ENCODE peak calls at places on chromosomes 16 and 17, in nine cellular contexts. P is MM.1S; E is HCT116; C is trophoblast cell; A is endothelial cell of umbilical vein; H is OCI-LY7; Q is Peyer's patch; L is right cardiac atrium; N is CD8-positive, alpha-beta memory T cell. G is an unnamed sample.

GRCh38 chr17:46782250-46782953 is 36.1 kb downstream of the WNT3 start:
- DNase-seq in P (peak; percentile 30), E (no peak), C (peak; percentile 30), A (peak; percentile 41), H (peak; percentile 77), Q (peak; percentile 77), L (peak; percentile 57), N (no peak), G (no peak)

GRCh38 chr16:79593754-79594153 is 6.8 kb downstream of the MAF start:
- DNase-seq in P (no peak), E (no peak), C (no peak), A (no peak), H (no peak), Q (no peak), L (no peak), N (no peak), G (no peak)

GRCh38 chr17:74407384-74407783 is 24.5 kb upstream of the GPRC5C start:
- DNase-seq in P (no peak), E (no peak), C (no peak), A (no peak), H (no peak), Q (no peak), L (no peak), N (no peak), G (no peak)

GRCh38 chr17:50354776-50355175 is 8.8 kb downstream of the XYLT2 start:
- DNase-seq in P (no peak), E (no peak), C (no peak), A (no peak), H (no peak), Q (peak; percentile 46), L (no peak), N (no peak), G (no peak)

GRCh38 chr17:56313201-56313600 is 159.9 kb downstream of the ANKFN1 start:
- DNase-seq in P (no peak), E (no peak), C (no peak), A (no peak), H (no peak), Q (no peak), L (no peak), N (no peak), G (no peak)

GRCh38 chr17:57569021-57569420 is 176.1 kb downstream of the CCDC182 start:
- DNase-seq in P (no peak), E (no peak), C (no peak), A (no peak), H (no peak), Q (no peak), L (no peak), N (no peak), G (no peak)

GRCh38 chr16:86355951-86356350 is 154.4 kb upstream of the FOXF1 start:
- DNase-seq in P (no peak), E (peak; percentile 74), C (no peak), A (no peak), H (no peak), Q (no peak), L (no peak), N (no peak), G (no peak)

GRCh38 chr17:46044286-46044928 is 45.4 kb downstream of the STH start:
- DNase-seq in P (peak; percentile 48), E (peak; percentile 75), C (peak; percentile 68), A (peak; percentile 93), H (peak; percentile 78), Q (peak; percentile 89), L (peak; percentile 72), N (peak; percentile 51), G (peak; percentile 51)

GRCh38 chr17:16994626-16995025 is 22.7 kb upstream of the TNFRSF13B start:
- DNase-seq in P (no peak), E (no peak), C (no peak), A (no peak), H (no peak), Q (no peak), L (no peak), N (no peak), G (no peak)

GRCh38 chr17:37523715-37524219 is 34.1 kb downstream of the DUSP14 start:
- DNase-seq in P (no peak), E (no peak), C (no peak), A (no peak), H (no peak), Q (no peak), L (no peak), N (no peak), G (no peak)

GRCh38 chr17:15510361-15510760 is 42.9 kb upstream of the CDRT4 start:
- DNase-seq in P (no peak), E (peak; percentile 19), C (no peak), A (peak; percentile 79), H (no peak), Q (no peak), L (no peak), N (no peak), G (no peak)

GRCh38 chr17:48301002-48301401 is 129.0 kb downstream of the SKAP1 start:
- DNase-seq in P (no peak), E (no peak), C (no peak), A (no peak), H (no peak), Q (no peak), L (no peak), N (no peak), G (no peak)

GRCh38 chr16:11470676-11471415 is 115.9 kb downstream of the LITAF start:
- DNase-seq in P (no peak), E (no peak), C (no peak), A (no peak), H (no peak), Q (no peak), L (peak; percentile 24), N (no peak), G (no peak)

GRCh38 chr17:38873646-38874380 is 4.0 kb downstream of the LASP1 start:
- DNase-seq in P (no peak), E (no peak), C (no peak), A (no peak), H (no peak), Q (peak; percentile 73), L (no peak), N (no peak), G (no peak)

GRCh38 chr17:38874505-38875419 is 4.9 kb downstream of the LASP1 start:
- DNase-seq in P (no peak), E (no peak), C (no peak), A (no peak), H (no peak), Q (no peak), L (peak; percentile 83), N (no peak), G (no peak)

GRCh38 chr17:38872671-38873385 is 3.0 kb downstream of the LASP1 start:
- DNase-seq in P (no peak), E (no peak), C (no peak), A (no peak), H (no peak), Q (no peak), L (no peak), N (no peak), G (no peak)

GRCh38 chr17:38877130-38877851 is 7.4 kb downstream of the LASP1 start:
- DNase-seq in P (peak; percentile 52), E (no peak), C (no peak), A (no peak), H (peak; percentile 93), Q (peak; percentile 83), L (peak; percentile 61), N (peak; percentile 80), G (peak; percentile 44)

DNA sequence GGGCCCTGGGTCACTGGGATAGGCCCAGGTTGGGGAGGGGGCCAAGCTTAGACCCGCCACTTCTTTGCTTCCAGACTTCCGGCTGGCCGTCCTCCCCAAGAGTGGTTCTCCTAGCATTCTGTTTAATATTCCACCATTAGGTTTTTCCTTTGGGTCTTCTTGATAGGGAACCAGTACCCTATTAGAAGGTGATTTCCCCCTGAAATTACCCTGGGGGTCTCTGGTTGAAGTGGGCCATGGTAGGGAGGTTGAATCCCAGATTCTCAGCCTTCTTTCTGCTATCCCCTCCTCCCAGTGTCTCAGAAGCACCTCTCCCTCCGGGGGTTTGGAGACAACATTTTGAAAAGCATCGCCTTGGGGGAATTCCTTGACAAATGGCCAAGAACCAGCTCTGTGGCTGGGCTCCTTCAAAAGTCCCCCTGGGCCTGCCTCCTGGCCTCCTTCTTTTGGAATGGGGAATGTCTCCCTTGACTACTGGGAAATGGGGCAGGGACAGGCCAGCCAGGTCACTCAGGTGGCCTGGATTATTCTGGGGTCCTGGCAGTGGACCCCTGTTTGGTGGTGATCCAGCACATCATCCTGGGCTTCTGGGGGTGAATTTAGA is 5.7 kb downstream of the LASP1 start:
- DNase-seq in P (no peak), E (no peak), C (peak; percentile 96), A (no peak), H (no peak), Q (no peak), L (peak; percentile 42), N (no peak), G (no peak)
- H3K4me3 ChIP-seq in P (no peak overlapping the region), E (no peak overlapping the region), C (no peak overlapping the region), A (no peak overlapping the region), H (peak overlapping the region; percentile 5), Q (no peak overlapping the region), L (no peak overlapping the region), N (no peak overlapping the region), G (no peak overlapping the region)

GRCh38 chr17:19647697-19648474 is 665 bp upstream of the ALDH3A2 start:
- DNase-seq in P (peak; percentile 46), E (peak; percentile 23), C (peak; percentile 31), A (peak; percentile 72), H (peak; percentile 42), Q (peak; percentile 78), L (peak; percentile 88), N (no peak), G (peak; percentile 32)
- H3K4me1 ChIP-seq in P (peaks cover 21% of the 10 kb centered on the region), E (peaks cover 61% of the 10 kb centered on the region), C (peaks cover 4% of the 10 kb centered on the region), A (peaks cover 26% of the 10 kb centered on the region), H (peaks cover 32% of the 10 kb centered on the region), Q (no peaks in the 10 kb centered on the region), L (peaks cover 7% of the 10 kb centered on the region), N (peaks cover 20% of the 10 kb centered on the region), G (peaks cover 6% of the 10 kb centered on the region)

DNA sequence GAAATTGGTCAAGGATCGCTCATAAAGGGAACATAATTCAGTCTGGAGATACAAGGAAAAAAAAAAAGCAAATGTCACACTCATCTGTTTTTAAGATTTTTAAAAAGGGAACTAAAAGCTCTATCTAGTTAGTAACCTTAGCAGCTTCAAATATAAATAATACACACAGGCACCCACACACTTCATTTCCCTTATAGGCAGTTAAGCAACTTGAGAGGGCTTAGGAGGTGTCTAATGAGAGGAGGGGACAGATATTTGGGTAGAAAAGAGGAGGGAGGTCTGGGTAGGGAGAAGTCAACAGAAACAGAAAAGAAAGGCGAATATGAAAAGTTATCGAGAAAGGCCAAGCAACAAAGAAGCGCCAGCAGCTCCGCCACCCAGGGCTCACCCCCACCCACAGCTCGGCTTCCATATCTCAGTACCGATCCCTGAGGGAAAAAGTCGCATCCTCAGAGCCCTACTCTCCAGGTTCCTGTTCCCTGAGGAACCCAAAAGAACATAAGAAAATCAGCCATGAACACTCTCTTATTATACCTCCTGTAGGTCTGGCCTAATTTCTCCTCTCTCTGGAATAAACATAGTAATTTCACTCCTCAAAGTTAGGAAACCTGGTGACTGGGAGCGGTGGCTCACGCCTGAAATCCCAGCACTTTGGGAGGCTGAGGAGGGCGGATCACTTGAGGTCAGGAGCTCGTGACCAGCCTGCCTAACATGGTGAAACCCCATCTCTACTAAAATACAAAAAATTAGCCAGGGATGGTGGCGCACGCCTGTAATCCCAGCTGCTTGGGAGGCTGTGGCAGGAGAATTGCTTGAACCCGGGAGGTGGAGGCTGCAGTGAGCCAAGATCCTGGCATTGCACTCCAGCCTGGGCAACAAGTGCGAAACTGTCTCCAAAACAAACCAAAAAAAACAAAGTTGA is 69.7 kb upstream of the RCVRN start:
- DNase-seq in P (no peak), E (no peak), C (no peak), A (no peak), H (no peak), Q (no peak), L (no peak), N (no peak), G (no peak)
- H3K27ac ChIP-seq in P (no peak overlapping the region), E (no peak overlapping the region), C (no peak overlapping the region), A (no peak overlapping the region), H (no peak overlapping the region), Q (peak overlapping the region; percentile 16), L (peak overlapping the region; percentile 77), N (no peak overlapping the region), G (no peak overlapping the region)

GRCh38 chr17:62098623-62099231 is 33.6 kb upstream of the MED13 start:
- DNase-seq in P (peak; percentile 80), E (no peak), C (no peak), A (no peak), H (peak; percentile 19), Q (peak; percentile 61), L (no peak), N (no peak), G (no peak)
- H3K4me3 ChIP-seq in P (peak overlapping the region; percentile 10), E (no peak overlapping the region), C (no peak overlapping the region), A (no peak overlapping the region), H (no peak overlapping the region), Q (no peak overlapping the region), L (no peak overlapping the region), N (no peak overlapping the region), G (no peak overlapping the region)